ENCODE peak calls at places on chromosomes 5 and 9, in four cellular contexts. A, P, S and B are unnamed samples.

GRCh38 chr5:142104491-142104890 is 4.1 kb upstream of the NDFIP1 start:
- DNase-seq in P (no peak), A (no peak), S (no peak), B (no peak)

GRCh38 chr9:121498150-121498486 is 1.5 kb downstream of the GGTA1 start:
- DNase-seq in S (peak; percentile 66), A (peak; percentile 75), P (peak; percentile 79), B (peak; percentile 36)

GRCh38 chr5:89293849-89294248 is 410.9 kb upstream of the MEF2C start:
- DNase-seq in P (no peak), A (no peak), S (no peak), B (no peak)

GRCh38 chr5:116640236-116640635 is 65.6 kb upstream of the SEMA6A start:
- DNase-seq in S (no peak), P (no peak), A (no peak), B (no peak)

GRCh38 chr9:79222483-79222882 is 349.3 kb upstream of the TLE4 start:
- DNase-seq in S (no peak), A (no peak), P (no peak), B (no peak)

GRCh38 chr9:20382460-20383071 is 239.7 kb downstream of the MLLT3 start:
- DNase-seq in S (no peak), A (no peak), P (peak; percentile 16), B (no peak)

GRCh38 chr9:29332789-29333188 is 1759.5 kb upstream of the C9orf72 start:
- DNase-seq in S (no peak), P (no peak), A (no peak), B (no peak)

GRCh38 chr9:36980148-36980974 is 53.7 kb downstream of the PAX5 start:
- DNase-seq in A (no peak), S (no peak), P (no peak), B (no peak)

GRCh38 chr9:134192951-134193731 is 28.8 kb upstream of the RNU6ATAC start:
- DNase-seq in A (no peak), P (peak; percentile 51), S (no peak), B (no peak)

GRCh38 chr5:34487202-34487879 is 168.8 kb upstream of the RAI14 start:
- DNase-seq in S (peak; percentile 53), A (no peak), P (no peak), B (peak; percentile 64)

GRCh38 chr5:66410056-66410455 is 186.1 kb upstream of the MAST4 start:
- DNase-seq in S (no peak), A (no peak), P (no peak), B (no peak)

GRCh38 chr5:143139585-143139984 is 263.9 kb downstream of the NR3C1 start:
- DNase-seq in S (no peak), A (no peak), P (no peak), B (no peak)

GRCh38 chr5:93578179-93578812 is 2.7 kb downstream of the NR2F1-AS1 start:
- DNase-seq in A (no peak), P (no peak), S (no peak), B (peak; percentile 59)

GRCh38 chr9:33687779-33688178 is 107.6 kb upstream of the PRSS3 start:
- DNase-seq in P (peak; percentile 35), A (no peak), S (peak; percentile 8), B (no peak)

GRCh38 chr5:173928871-173929574 is 40.9 kb downstream of the CPEB4 start:
- DNase-seq in A (no peak), P (no peak), S (no peak), B (no peak)

GRCh38 chr5:125537661-125538060 is 791.2 kb upstream of the ZNF608 start:
- DNase-seq in P (no peak), A (no peak), S (no peak), B (no peak)

GRCh38 chr5:45402804-45403455 is 293.2 kb downstream of the HCN1 start:
- DNase-seq in A (no peak), P (no peak), S (no peak), B (no peak)

GRCh38 chr5:170248172-170248571 is 15.4 kb downstream of the C5orf58 start:
- DNase-seq in P (no peak), S (no peak), A (no peak), B (no peak)

GRCh38 chr5:9295466-9295801 is 250.4 kb downstream of the SEMA5A start:
- DNase-seq in S (no peak), P (no peak), A (no peak), B (no peak)

GRCh38 chr5:93150311-93151012 is 430.6 kb downstream of the NR2F1-AS1 start:
- DNase-seq in P (no peak), A (no peak), S (no peak), B (no peak)

GRCh38 chr5:78654386-78654785 is 5.8 kb upstream of the LHFPL2 start:
- DNase-seq in A (no peak), S (no peak), P (no peak), B (no peak)

GRCh38 chr5:20497356-20497755 is 509.4 kb upstream of the CDH18 start:
- DNase-seq in A (no peak), P (no peak), S (no peak), B (no peak)

GRCh38 chr5:34941936-34942335 is 12.6 kb downstream of the DNAJC21 start:
- DNase-seq in S (no peak), P (no peak), A (no peak), B (no peak)

GRCh38 chr9:127955294-127956015 is 17.8 kb upstream of the DPM2 start:
- DNase-seq in P (no peak), A (peak; percentile 70), S (peak; percentile 96), B (no peak)

GRCh38 chr5:82044015-82044414 is 72.2 kb downstream of the ATG10 start:
- DNase-seq in A (no peak), S (no peak), P (no peak), B (no peak)

GRCh38 chr9:76302947-76303550 is 91.2 kb downstream of the RFK start:
- DNase-seq in P (peak; percentile 67), S (no peak), A (no peak), B (no peak)

GRCh38 chr5:75152861-75153260 is 83.8 kb downstream of the ANKRD31 start:
- DNase-seq in A (no peak), P (no peak), S (peak; percentile 3), B (no peak)

GRCh38 chr5:42636425-42636824 is 120.2 kb upstream of the CCDC152 start:
- DNase-seq in S (no peak), A (no peak), P (no peak), B (no peak)

GRCh38 chr5:167123126-167123525 is 1168.3 kb upstream of the WWC1 start:
- DNase-seq in A (no peak), P (no peak), S (no peak), B (no peak)

GRCh38 chr5:132012385-132013005 is 1.0 kb upstream of the ACSL6 start:
- DNase-seq in P (peak; percentile 91), S (no peak), A (peak; percentile 52), B (peak; percentile 12)

GRCh38 chr5:172910828-172911627 is 48.2 kb upstream of the RPL26L1 start:
- DNase-seq in P (no peak), A (peak; percentile 55), S (peak; percentile 37), B (no peak)

GRCh38 chr9:105877719-105878118 is 183.4 kb downstream of the TMEM38B start:
- DNase-seq in A (no peak), P (no peak), S (no peak), B (no peak)

GRCh38 chr5:53151713-53152458 is 42.3 kb upstream of the MOCS2 start:
- DNase-seq in S (no peak), A (no peak), P (no peak), B (no peak)

GRCh38 chr9:106761493-106761892 is 101.5 kb upstream of the ZNF462 start:
- DNase-seq in P (no peak), S (no peak), A (no peak), B (no peak)

DNA sequence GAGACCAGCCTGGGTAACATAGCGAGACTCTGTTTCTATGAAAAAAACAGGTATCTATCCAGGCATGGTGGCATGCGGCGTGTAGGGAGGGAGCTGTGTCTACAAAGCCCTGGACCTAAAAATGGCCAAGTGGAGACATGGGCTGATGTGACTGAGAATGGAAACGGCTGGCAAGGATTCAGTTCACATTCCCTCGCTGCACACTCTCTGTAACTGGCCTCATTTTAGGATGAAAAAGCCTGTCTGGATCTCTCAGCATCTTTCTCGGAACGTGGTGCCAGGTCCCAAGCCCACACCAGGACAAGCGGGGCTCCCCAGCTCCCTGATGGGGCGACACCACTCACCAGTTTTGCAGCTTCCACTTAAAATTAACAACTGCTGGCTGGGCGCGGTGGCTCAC is 13.4 kb downstream of the EXD3 start:
- DNase-seq in S (no peak), P (no peak), A (no peak), B (no peak)
- TF ChIP-seq CTCF in S (no peak), P (no peak), A (no peak), B (no peak)

DNA sequence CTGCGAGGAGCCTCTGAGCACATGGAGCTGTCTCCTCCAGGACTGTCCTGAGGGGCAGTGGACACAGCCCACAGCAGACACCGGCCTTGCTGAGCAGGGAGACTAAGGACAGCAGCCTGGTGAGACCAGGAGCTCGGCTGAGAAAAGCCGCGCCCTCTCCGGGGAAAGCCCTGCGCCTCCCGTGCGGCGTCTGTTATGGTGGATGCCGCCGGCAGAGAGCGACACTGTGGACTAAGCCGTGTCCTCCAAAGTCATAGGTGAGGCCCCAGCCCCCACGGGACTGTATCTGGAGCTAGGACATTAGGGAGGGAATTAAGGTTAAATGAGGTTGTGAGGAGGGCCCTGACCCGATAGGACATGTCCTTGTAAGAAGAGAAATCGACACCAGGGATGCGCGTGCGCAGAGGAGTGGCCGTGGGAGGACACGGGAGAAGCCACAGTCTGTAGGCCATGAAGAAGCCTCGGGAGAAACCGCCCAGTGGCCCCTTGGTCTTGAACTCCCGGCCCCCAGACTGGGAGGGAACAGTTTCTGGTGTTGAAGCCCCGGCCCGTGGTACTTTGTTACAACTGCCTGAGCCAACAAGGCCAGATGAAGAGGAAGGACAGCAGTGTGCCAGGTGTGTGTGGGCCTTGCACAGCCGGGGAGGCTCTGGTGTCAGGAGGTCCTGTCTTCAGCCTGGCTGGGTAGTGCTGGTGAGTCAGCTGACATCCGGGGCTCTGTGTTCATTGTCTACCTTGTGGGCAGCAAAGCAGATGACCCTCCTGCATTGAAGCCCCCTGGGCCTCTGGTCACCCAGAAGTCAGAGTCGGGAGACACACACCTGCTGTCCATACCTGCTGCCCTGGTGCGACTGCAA is 22.1 kb downstream of the MRPL36 start:
- DNase-seq in A (no peak), P (no peak), S (no peak), B (no peak)
- H3K4me3 ChIP-seq in A (no peak overlapping the region), P (no peak overlapping the region), S (no peak overlapping the region), B (no peak overlapping the region)

DNA sequence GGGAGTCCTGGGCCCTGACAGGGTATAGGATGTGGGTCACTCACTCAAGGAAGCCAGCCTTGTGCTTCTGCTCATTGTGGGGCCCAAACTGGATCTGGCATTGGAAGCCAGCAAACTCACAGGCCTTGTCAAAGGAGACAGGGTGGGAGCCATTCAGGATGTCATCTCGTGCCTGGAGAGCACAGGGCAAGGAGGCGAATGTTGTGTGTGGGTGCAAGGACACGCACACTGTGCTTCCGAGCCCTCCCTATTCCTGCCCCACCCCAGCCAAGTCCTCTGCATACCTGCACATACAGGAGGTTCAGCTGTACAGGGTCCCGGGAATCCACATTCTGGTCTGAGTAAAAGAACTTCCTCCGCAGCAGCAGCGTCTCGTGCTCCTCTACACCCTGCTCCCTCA is 8.1 kb downstream of the TLN1 start:
- DNase-seq in A (no peak), S (no peak), P (no peak), B (no peak)
- H3K36me3 ChIP-seq in A (no peaks in the 10 kb centered on the region), S (no peaks in the 10 kb centered on the region), P (peaks cover 64% of the 10 kb centered on the region), B (peaks cover 55% of the 10 kb centered on the region)

DNA sequence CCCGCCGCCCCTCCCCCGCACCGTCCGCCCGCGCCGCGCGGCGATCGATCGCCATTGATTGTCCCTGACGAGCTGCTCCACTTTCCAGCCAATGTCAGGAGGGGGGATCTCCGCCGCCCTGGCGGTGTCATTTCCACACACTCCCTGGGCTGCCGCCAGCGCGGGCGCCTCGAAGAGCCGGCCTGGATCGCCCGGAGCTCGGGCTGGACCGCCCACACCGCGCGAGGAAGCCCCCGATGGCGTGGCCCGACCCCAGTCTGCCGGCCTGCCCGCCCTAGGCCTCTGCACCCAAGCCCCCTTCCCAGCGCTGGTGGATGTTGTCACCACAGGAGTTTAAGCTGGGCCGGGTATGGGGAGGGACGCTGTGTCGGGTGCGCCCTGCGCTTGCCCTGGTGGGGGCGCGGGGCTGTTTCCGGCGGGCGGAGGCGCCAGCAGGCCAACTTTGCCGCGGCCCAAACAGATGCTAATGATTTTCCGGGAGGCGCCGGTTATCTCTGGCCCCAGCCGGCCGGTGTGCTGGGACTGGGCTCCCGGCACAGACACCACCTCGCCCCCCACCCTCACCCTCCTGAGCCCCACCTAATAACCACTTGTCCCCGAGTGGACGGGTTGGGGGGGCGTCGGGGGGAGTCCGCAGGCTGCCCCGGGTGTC is 10.6 kb upstream of the CXXC5 start:
- DNase-seq in P (peak; percentile 84), S (peak; percentile 77), A (peak; percentile 89), B (peak; percentile 89)
- TF ChIP-seq CTCF in P (no peak), S (no peak), A (peak; percentile 25), B (no peak)